ENCODE peak calls at places on chromosomes 6 and 20, in seven cellular contexts. One of them, this sample, is unnamed.

GRCh38 chr6:42689371-42689770 is 33.0 kb downstream of the PRPH2 start:
- DNase-seq in islet precursor cell: no peak
- DNase-seq in keratinocyte: no peak
- DNase-seq in coronary artery: no peak
- DNase-seq in IMR-90: no peak
- DNase-seq in substantia nigra: no peak
- DNase-seq in stimulated activated CD4-positive, alpha-beta T cell treated with anti-CD3 and anti-CD28 coated beads, Interleukin-1b, Interleukin-23, amount 100 ng/mL, for 1 hour: no peak
- DNase-seq in this sample: no peak

GRCh38 chr20:48047453-48047852 is 262.2 kb upstream of the SULF2 start:
- DNase-seq in substantia nigra: no peak
- DNase-seq in coronary artery: no peak
- DNase-seq in stimulated activated CD4-positive, alpha-beta T cell treated with anti-CD3 and anti-CD28 coated beads, Interleukin-1b, Interleukin-23, amount 100 ng/mL, for 1 hour: no peak
- DNase-seq in IMR-90: no peak
- DNase-seq in keratinocyte: no peak
- DNase-seq in islet precursor cell: no peak
- DNase-seq in this sample: no peak

GRCh38 chr6:119526609-119527605 is 177.3 kb upstream of the MAN1A1 start:
- DNase-seq in keratinocyte: no peak
- DNase-seq in coronary artery: no peak
- DNase-seq in IMR-90: no peak
- DNase-seq in substantia nigra: no peak
- DNase-seq in islet precursor cell: no peak
- DNase-seq in stimulated activated CD4-positive, alpha-beta T cell treated with anti-CD3 and anti-CD28 coated beads, Interleukin-1b, Interleukin-23, amount 100 ng/mL, for 1 hour: no peak
- DNase-seq in this sample: no peak

GRCh38 chr6:11598687-11599086 is 61.1 kb downstream of the TMEM170B start:
- DNase-seq in keratinocyte: no peak
- DNase-seq in islet precursor cell: peak
- DNase-seq in IMR-90: no peak
- DNase-seq in stimulated activated CD4-positive, alpha-beta T cell treated with anti-CD3 and anti-CD28 coated beads, Interleukin-1b, Interleukin-23, amount 100 ng/mL, for 1 hour: no peak
- DNase-seq in coronary artery: no peak
- DNase-seq in substantia nigra: no peak
- DNase-seq in this sample: no peak

GRCh38 chr6:37110455-37111155 is 59.3 kb upstream of the PIM1 start:
- DNase-seq in islet precursor cell: no peak
- DNase-seq in keratinocyte: no peak
- DNase-seq in coronary artery: no peak
- DNase-seq in substantia nigra: no peak
- DNase-seq in IMR-90: no peak
- DNase-seq in stimulated activated CD4-positive, alpha-beta T cell treated with anti-CD3 and anti-CD28 coated beads, Interleukin-1b, Interleukin-23, amount 100 ng/mL, for 1 hour: no peak
- DNase-seq in this sample: no peak

GRCh38 chr6:109239192-109239917 is 142.9 kb downstream of the CD164 start:
- DNase-seq in islet precursor cell: no peak
- DNase-seq in keratinocyte: no peak
- DNase-seq in coronary artery: no peak
- DNase-seq in IMR-90: no peak
- DNase-seq in stimulated activated CD4-positive, alpha-beta T cell treated with anti-CD3 and anti-CD28 coated beads, Interleukin-1b, Interleukin-23, amount 100 ng/mL, for 1 hour: no peak
- DNase-seq in substantia nigra: no peak
- DNase-seq in this sample: peak

GRCh38 chr20:32470025-32470861 is 112.1 kb downstream of the ASXL1 start:
- DNase-seq in keratinocyte: no peak
- DNase-seq in stimulated activated CD4-positive, alpha-beta T cell treated with anti-CD3 and anti-CD28 coated beads, Interleukin-1b, Interleukin-23, amount 100 ng/mL, for 1 hour: no peak
- DNase-seq in islet precursor cell: peak
- DNase-seq in coronary artery: no peak
- DNase-seq in substantia nigra: no peak
- DNase-seq in IMR-90: peak
- DNase-seq in this sample: peak

GRCh38 chr6:146200136-146200708 is 171.4 kb downstream of the GRM1 start:
- DNase-seq in stimulated activated CD4-positive, alpha-beta T cell treated with anti-CD3 and anti-CD28 coated beads, Interleukin-1b, Interleukin-23, amount 100 ng/mL, for 1 hour: no peak
- DNase-seq in coronary artery: no peak
- DNase-seq in islet precursor cell: no peak
- DNase-seq in substantia nigra: no peak
- DNase-seq in IMR-90: no peak
- DNase-seq in keratinocyte: no peak
- DNase-seq in this sample: no peak

GRCh38 chr20:22490287-22491187 is 93.8 kb downstream of the FOXA2 start:
- DNase-seq in IMR-90: no peak
- DNase-seq in keratinocyte: no peak
- DNase-seq in stimulated activated CD4-positive, alpha-beta T cell treated with anti-CD3 and anti-CD28 coated beads, Interleukin-1b, Interleukin-23, amount 100 ng/mL, for 1 hour: no peak
- DNase-seq in substantia nigra: no peak
- DNase-seq in coronary artery: no peak
- DNase-seq in islet precursor cell: no peak
- DNase-seq in this sample: no peak

GRCh38 chr6:143419526-143419925 is 31.0 kb downstream of the ADAT2 start:
- DNase-seq in coronary artery: no peak
- DNase-seq in substantia nigra: no peak
- DNase-seq in islet precursor cell: no peak
- DNase-seq in keratinocyte: no peak
- DNase-seq in stimulated activated CD4-positive, alpha-beta T cell treated with anti-CD3 and anti-CD28 coated beads, Interleukin-1b, Interleukin-23, amount 100 ng/mL, for 1 hour: no peak
- DNase-seq in IMR-90: no peak
- DNase-seq in this sample: no peak

GRCh38 chr6:75204222-75204958 is 1.5 kb downstream of the COL12A1 start:
- DNase-seq in substantia nigra: no peak
- DNase-seq in IMR-90: peak
- DNase-seq in islet precursor cell: peak
- DNase-seq in stimulated activated CD4-positive, alpha-beta T cell treated with anti-CD3 and anti-CD28 coated beads, Interleukin-1b, Interleukin-23, amount 100 ng/mL, for 1 hour: no peak
- DNase-seq in keratinocyte: no peak
- DNase-seq in coronary artery: peak
- DNase-seq in this sample: peak

GRCh38 chr6:105510746-105511145 is 107.9 kb upstream of the PREP start:
- DNase-seq in islet precursor cell: no peak
- DNase-seq in IMR-90: peak
- DNase-seq in stimulated activated CD4-positive, alpha-beta T cell treated with anti-CD3 and anti-CD28 coated beads, Interleukin-1b, Interleukin-23, amount 100 ng/mL, for 1 hour: no peak
- DNase-seq in keratinocyte: no peak
- DNase-seq in coronary artery: no peak
- DNase-seq in substantia nigra: no peak
- DNase-seq in this sample: no peak

GRCh38 chr20:24979036-24979960 is 13.3 kb downstream of the APMAP start:
- DNase-seq in stimulated activated CD4-positive, alpha-beta T cell treated with anti-CD3 and anti-CD28 coated beads, Interleukin-1b, Interleukin-23, amount 100 ng/mL, for 1 hour: no peak
- DNase-seq in keratinocyte: no peak
- DNase-seq in islet precursor cell: no peak
- DNase-seq in substantia nigra: no peak
- DNase-seq in IMR-90: no peak
- DNase-seq in coronary artery: peak
- DNase-seq in this sample: no peak

GRCh38 chr6:31978831-31979230 is 3.0 kb upstream of the C4A start:
- DNase-seq in coronary artery: no peak
- DNase-seq in IMR-90: no peak
- DNase-seq in keratinocyte: no peak
- DNase-seq in islet precursor cell: no peak
- DNase-seq in stimulated activated CD4-positive, alpha-beta T cell treated with anti-CD3 and anti-CD28 coated beads, Interleukin-1b, Interleukin-23, amount 100 ng/mL, for 1 hour: no peak
- DNase-seq in substantia nigra: no peak
- DNase-seq in this sample: no peak

GRCh38 chr6:32849126-32849525 is 4.4 kb downstream of the TAP1 start:
- DNase-seq in islet precursor cell: no peak
- DNase-seq in coronary artery: no peak
- DNase-seq in IMR-90: no peak
- DNase-seq in substantia nigra: no peak
- DNase-seq in stimulated activated CD4-positive, alpha-beta T cell treated with anti-CD3 and anti-CD28 coated beads, Interleukin-1b, Interleukin-23, amount 100 ng/mL, for 1 hour: no peak
- DNase-seq in keratinocyte: no peak
- DNase-seq in this sample: no peak

GRCh38 chr6:31498748-31499147 is 803 bp downstream of the MICB start:
- DNase-seq in islet precursor cell: peak
- DNase-seq in IMR-90: no peak
- DNase-seq in substantia nigra: no peak
- DNase-seq in keratinocyte: no peak
- DNase-seq in coronary artery: no peak
- DNase-seq in stimulated activated CD4-positive, alpha-beta T cell treated with anti-CD3 and anti-CD28 coated beads, Interleukin-1b, Interleukin-23, amount 100 ng/mL, for 1 hour: no peak
- DNase-seq in this sample: no peak

GRCh38 chr20:21529863-21530262 is 16.0 kb upstream of the NKX2-2 start:
- DNase-seq in coronary artery: no peak
- DNase-seq in islet precursor cell: peak
- DNase-seq in substantia nigra: no peak
- DNase-seq in stimulated activated CD4-positive, alpha-beta T cell treated with anti-CD3 and anti-CD28 coated beads, Interleukin-1b, Interleukin-23, amount 100 ng/mL, for 1 hour: no peak
- DNase-seq in IMR-90: no peak
- DNase-seq in keratinocyte: no peak
- DNase-seq in this sample: no peak

GRCh38 chr6:12288844-12289654 is 1.1 kb upstream of the EDN1 start:
- DNase-seq in IMR-90: peak
- DNase-seq in stimulated activated CD4-positive, alpha-beta T cell treated with anti-CD3 and anti-CD28 coated beads, Interleukin-1b, Interleukin-23, amount 100 ng/mL, for 1 hour: peak
- DNase-seq in islet precursor cell: peak
- DNase-seq in keratinocyte: no peak
- DNase-seq in coronary artery: no peak
- DNase-seq in substantia nigra: no peak
- DNase-seq in this sample: peak

GRCh38 chr20:16575390-16576140 is 2.3 kb upstream of the KIF16B start:
- DNase-seq in coronary artery: no peak
- DNase-seq in islet precursor cell: no peak
- DNase-seq in IMR-90: no peak
- DNase-seq in substantia nigra: no peak
- DNase-seq in keratinocyte: no peak
- DNase-seq in stimulated activated CD4-positive, alpha-beta T cell treated with anti-CD3 and anti-CD28 coated beads, Interleukin-1b, Interleukin-23, amount 100 ng/mL, for 1 hour: no peak
- DNase-seq in this sample: no peak

GRCh38 chr6:108193120-108193519 is 27.3 kb downstream of the NR2E1 start:
- DNase-seq in stimulated activated CD4-positive, alpha-beta T cell treated with anti-CD3 and anti-CD28 coated beads, Interleukin-1b, Interleukin-23, amount 100 ng/mL, for 1 hour: no peak
- DNase-seq in coronary artery: no peak
- DNase-seq in substantia nigra: no peak
- DNase-seq in keratinocyte: no peak
- DNase-seq in islet precursor cell: peak
- DNase-seq in IMR-90: no peak
- DNase-seq in this sample: no peak

GRCh38 chr20:63702751-63703470 is 4.9 kb downstream of the ARFRP1 start:
- DNase-seq in islet precursor cell: no peak
- DNase-seq in coronary artery: peak
- DNase-seq in keratinocyte: no peak
- DNase-seq in stimulated activated CD4-positive, alpha-beta T cell treated with anti-CD3 and anti-CD28 coated beads, Interleukin-1b, Interleukin-23, amount 100 ng/mL, for 1 hour: no peak
- DNase-seq in substantia nigra: no peak
- DNase-seq in IMR-90: no peak
- DNase-seq in this sample: no peak

GRCh38 chr20:37382539-37383120 is 36.7 kb downstream of the SRC start:
- DNase-seq in coronary artery: peak
- DNase-seq in islet precursor cell: peak
- DNase-seq in stimulated activated CD4-positive, alpha-beta T cell treated with anti-CD3 and anti-CD28 coated beads, Interleukin-1b, Interleukin-23, amount 100 ng/mL, for 1 hour: no peak
- DNase-seq in substantia nigra: no peak
- DNase-seq in IMR-90: no peak
- DNase-seq in keratinocyte: no peak
- DNase-seq in this sample: no peak

GRCh38 chr6:2531426-2532208 is 219.1 kb downstream of the MYLK4 start:
- DNase-seq in IMR-90: peak
- DNase-seq in islet precursor cell: no peak
- DNase-seq in stimulated activated CD4-positive, alpha-beta T cell treated with anti-CD3 and anti-CD28 coated beads, Interleukin-1b, Interleukin-23, amount 100 ng/mL, for 1 hour: no peak
- DNase-seq in substantia nigra: no peak
- DNase-seq in coronary artery: no peak
- DNase-seq in keratinocyte: peak
- DNase-seq in this sample: peak

GRCh38 chr6:11729083-11729482 is 49.5 kb downstream of the ADTRP start:
- DNase-seq in substantia nigra: no peak
- DNase-seq in keratinocyte: no peak
- DNase-seq in stimulated activated CD4-positive, alpha-beta T cell treated with anti-CD3 and anti-CD28 coated beads, Interleukin-1b, Interleukin-23, amount 100 ng/mL, for 1 hour: no peak
- DNase-seq in islet precursor cell: no peak
- DNase-seq in IMR-90: no peak
- DNase-seq in coronary artery: no peak
- DNase-seq in this sample: no peak

GRCh38 chr20:4509825-4510522 is 211.7 kb upstream of the PRND start:
- DNase-seq in IMR-90: peak
- DNase-seq in keratinocyte: no peak
- DNase-seq in stimulated activated CD4-positive, alpha-beta T cell treated with anti-CD3 and anti-CD28 coated beads, Interleukin-1b, Interleukin-23, amount 100 ng/mL, for 1 hour: no peak
- DNase-seq in coronary artery: no peak
- DNase-seq in substantia nigra: no peak
- DNase-seq in islet precursor cell: no peak
- DNase-seq in this sample: peak

GRCh38 chr20:32977281-32978008 is 26.8 kb downstream of the SUN5 start:
- DNase-seq in keratinocyte: no peak
- DNase-seq in coronary artery: peak
- DNase-seq in IMR-90: no peak
- DNase-seq in stimulated activated CD4-positive, alpha-beta T cell treated with anti-CD3 and anti-CD28 coated beads, Interleukin-1b, Interleukin-23, amount 100 ng/mL, for 1 hour: no peak
- DNase-seq in islet precursor cell: peak
- DNase-seq in substantia nigra: no peak
- DNase-seq in this sample: no peak

GRCh38 chr20:36099106-36099505 is 55.4 kb upstream of the EPB41L1 start:
- DNase-seq in stimulated activated CD4-positive, alpha-beta T cell treated with anti-CD3 and anti-CD28 coated beads, Interleukin-1b, Interleukin-23, amount 100 ng/mL, for 1 hour: no peak
- DNase-seq in IMR-90: no peak
- DNase-seq in keratinocyte: no peak
- DNase-seq in islet precursor cell: no peak
- DNase-seq in coronary artery: no peak
- DNase-seq in substantia nigra: no peak
- DNase-seq in this sample: no peak

GRCh38 chr6:39114395-39114706 is 635 bp downstream of the SAYSD1 start:
- DNase-seq in islet precursor cell: no peak
- DNase-seq in substantia nigra: no peak
- DNase-seq in stimulated activated CD4-positive, alpha-beta T cell treated with anti-CD3 and anti-CD28 coated beads, Interleukin-1b, Interleukin-23, amount 100 ng/mL, for 1 hour: no peak
- DNase-seq in keratinocyte: no peak
- DNase-seq in IMR-90: no peak
- DNase-seq in coronary artery: no peak
- DNase-seq in this sample: no peak

GRCh38 chr6:101284131-101284530 is 109.4 kb upstream of the GRIK2 start:
- DNase-seq in islet precursor cell: no peak
- DNase-seq in stimulated activated CD4-positive, alpha-beta T cell treated with anti-CD3 and anti-CD28 coated beads, Interleukin-1b, Interleukin-23, amount 100 ng/mL, for 1 hour: no peak
- DNase-seq in substantia nigra: no peak
- DNase-seq in coronary artery: no peak
- DNase-seq in IMR-90: no peak
- DNase-seq in keratinocyte: no peak
- DNase-seq in this sample: no peak

GRCh38 chr6:40912158-40912946 is 126.7 kb downstream of the UNC5CL start:
- DNase-seq in stimulated activated CD4-positive, alpha-beta T cell treated with anti-CD3 and anti-CD28 coated beads, Interleukin-1b, Interleukin-23, amount 100 ng/mL, for 1 hour: no peak
- DNase-seq in IMR-90: no peak
- DNase-seq in coronary artery: no peak
- DNase-seq in substantia nigra: no peak
- DNase-seq in islet precursor cell: peak
- DNase-seq in keratinocyte: peak
- DNase-seq in this sample: no peak

GRCh38 chr6:56370127-56370540 is 122.8 kb upstream of the COL21A1 start:
- DNase-seq in keratinocyte: peak
- DNase-seq in substantia nigra: no peak
- DNase-seq in islet precursor cell: peak
- DNase-seq in IMR-90: no peak
- DNase-seq in coronary artery: peak
- DNase-seq in stimulated activated CD4-positive, alpha-beta T cell treated with anti-CD3 and anti-CD28 coated beads, Interleukin-1b, Interleukin-23, amount 100 ng/mL, for 1 hour: no peak
- DNase-seq in this sample: peak

GRCh38 chr6:154367839-154368695 is 11.5 kb upstream of the IPCEF1 start:
- DNase-seq in stimulated activated CD4-positive, alpha-beta T cell treated with anti-CD3 and anti-CD28 coated beads, Interleukin-1b, Interleukin-23, amount 100 ng/mL, for 1 hour: no peak
- DNase-seq in keratinocyte: peak
- DNase-seq in islet precursor cell: no peak
- DNase-seq in substantia nigra: no peak
- DNase-seq in IMR-90: no peak
- DNase-seq in coronary artery: no peak
- DNase-seq in this sample: no peak

GRCh38 chr6:26270121-26270861 is 94.7 kb upstream of the BTN3A2 start:
- DNase-seq in islet precursor cell: no peak
- DNase-seq in keratinocyte: no peak
- DNase-seq in IMR-90: no peak
- DNase-seq in coronary artery: no peak
- DNase-seq in substantia nigra: no peak
- DNase-seq in stimulated activated CD4-positive, alpha-beta T cell treated with anti-CD3 and anti-CD28 coated beads, Interleukin-1b, Interleukin-23, amount 100 ng/mL, for 1 hour: no peak
- DNase-seq in this sample: no peak

GRCh38 chr6:158703840-158704822 is 54.3 kb downstream of the SYTL3 start:
- DNase-seq in keratinocyte: no peak
- DNase-seq in stimulated activated CD4-positive, alpha-beta T cell treated with anti-CD3 and anti-CD28 coated beads, Interleukin-1b, Interleukin-23, amount 100 ng/mL, for 1 hour: peak
- DNase-seq in substantia nigra: peak
- DNase-seq in islet precursor cell: peak
- DNase-seq in IMR-90: peak
- DNase-seq in coronary artery: peak
- DNase-seq in this sample: peak

This sample was measured in HFFc6.